ENCODE peak calls at places on chromosomes 11 and 22, in seven cellular contexts. X is right lobe of liver, K is tibial nerve, A is PC-3, T is ascending aorta, M is keratinocyte, P is SK-N-SH. F is an unnamed sample.
A peak's percentile ranks its signal among the peaks of the same experiment; 100 is the strongest.

GRCh38 chr11:101510608-101511007 is 73.2 kb downstream of the TRPC6 start:
- DNase-seq in T (no peak), K (no peak), P (no peak), M (no peak), X (no peak), A (no peak), F (no peak)

GRCh38 chr11:110435780-110436717 is 6.3 kb downstream of the FDX1 start:
- DNase-seq in X (no peak), M (no peak), A (no peak), K (no peak), T (no peak), P (no peak), F (no peak)

GRCh38 chr11:133386262-133386661 is 146.0 kb downstream of the OPCML start:
- DNase-seq in M (no peak), T (no peak), A (no peak), P (peak; percentile 56), K (no peak), X (no peak), F (no peak)

GRCh38 chr22:39349967-39350802 is at the start of gene SYNGR1:
- DNase-seq in T (no peak), M (no peak), K (no peak), P (peak; percentile 69), A (no peak), X (no peak), F (no peak)

GRCh38 chr22:45290410-45290936 is 5.7 kb downstream of the UPK3A start:
- DNase-seq in T (no peak), A (peak; percentile 64), X (no peak), M (no peak), K (no peak), P (no peak), F (no peak)

GRCh38 chr11:117815262-117815803 is 9.2 kb downstream of the FXYD2 start:
- DNase-seq in M (no peak), K (peak; percentile 22), T (peak; percentile 79), A (no peak), P (no peak), X (peak; percentile 67), F (peak; percentile 44)

GRCh38 chr22:22040472-22040871 is 57.9 kb upstream of the TOP3B start:
- DNase-seq in K (no peak), M (no peak), X (no peak), A (no peak), T (no peak), P (no peak), F (no peak)

GRCh38 chr11:77140231-77140959 is 12.3 kb downstream of the MYO7A start:
- DNase-seq in A (no peak), X (peak; percentile 49), K (no peak), T (no peak), M (no peak), P (peak; percentile 75), F (no peak)

GRCh38 chr22:29302681-29303465 is 3.6 kb upstream of the GAS2L1 start:
- DNase-seq in M (no peak), A (no peak), K (no peak), P (peak; percentile 43), T (no peak), X (peak; percentile 81), F (no peak)

GRCh38 chr22:41123151-41123550 is 30.8 kb downstream of the EP300 start:
- DNase-seq in A (no peak), M (no peak), T (no peak), P (no peak), X (no peak), K (no peak), F (no peak)

GRCh38 chr11:85483861-85484260 is 143.3 kb downstream of the DLG2 start:
- DNase-seq in X (no peak), K (no peak), M (no peak), P (no peak), A (no peak), T (no peak), F (no peak)

GRCh38 chr11:27088353-27088752 is 47.7 kb downstream of the BBOX1 start:
- DNase-seq in X (no peak), P (no peak), K (no peak), A (no peak), M (no peak), T (no peak), F (no peak)

GRCh38 chr22:32796865-32797573 is 4.5 kb upstream of the TIMP3 start:
- DNase-seq in K (peak; percentile 83), X (peak; percentile 82), M (no peak), P (peak; percentile 76), T (peak; percentile 81), A (peak; percentile 22), F (peak; percentile 24)

GRCh38 chr11:11336664-11337063 is 16.4 kb downstream of the CSNK2A3 start:
- DNase-seq in A (no peak), T (no peak), P (no peak), K (no peak), X (no peak), M (no peak), F (no peak)

GRCh38 chr22:29797351-29797750 is 30.2 kb downstream of the UQCR10 start:
- DNase-seq in P (no peak), X (no peak), K (no peak), A (no peak), M (no peak), T (no peak), F (no peak)

GRCh38 chr11:112499908-112500204 is 239.2 kb upstream of the PLET1 start:
- DNase-seq in X (no peak), K (no peak), A (no peak), T (no peak), M (no peak), P (no peak), F (no peak)

DNA sequence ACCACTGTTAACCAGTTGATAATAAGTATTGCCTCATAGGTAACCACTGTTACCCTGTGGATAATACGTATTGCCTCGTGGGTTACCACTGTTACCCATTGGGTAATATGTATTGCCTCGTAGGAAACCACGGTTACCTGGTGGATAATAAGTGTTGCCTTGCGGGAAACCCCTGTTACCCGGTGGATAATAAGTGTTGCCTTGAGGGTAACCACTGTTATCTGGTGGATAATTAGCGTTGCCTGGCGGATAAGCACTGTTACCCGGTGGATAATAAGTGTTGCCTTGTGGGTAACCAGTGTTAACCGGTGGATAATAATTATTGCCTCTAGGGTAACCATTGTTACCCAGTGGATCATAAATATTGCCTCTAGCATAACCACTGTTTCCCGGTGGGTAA is 27.3 kb upstream of the NXPE4 start:
- DNase-seq in M (no peak), T (no peak), P (no peak), A (no peak), X (no peak), K (no peak), F (no peak)
- H3K9me3 ChIP-seq in M (peaks cover 1% of the 10 kb centered on the region), T (peaks cover 7% of the 10 kb centered on the region), P (no peaks in the 10 kb centered on the region), A (peaks cover 45% of the 10 kb centered on the region), X (no peaks in the 10 kb centered on the region), K (peaks cover 38% of the 10 kb centered on the region), F (peaks cover 4% of the 10 kb centered on the region)

GRCh38 chr11:134386945-134387344 is 25.1 kb downstream of the B3GAT1 start:
- DNase-seq in T (no peak), M (no peak), X (no peak), K (no peak), A (no peak), P (no peak), F (no peak)
- H3K9me3 ChIP-seq in T (no peaks in the 10 kb centered on the region), M (no peaks in the 10 kb centered on the region), X (no peaks in the 10 kb centered on the region), K (no peaks in the 10 kb centered on the region), A (no peaks in the 10 kb centered on the region), P (no peaks in the 10 kb centered on the region), F (no peaks in the 10 kb centered on the region)

GRCh38 chr22:47335460-47335859 is 573.0 kb downstream of the TBC1D22A start:
- DNase-seq in K (no peak), A (no peak), M (no peak), X (no peak), P (no peak), T (no peak), F (no peak)

GRCh38 chr22:47335958-47336357 is 573.5 kb downstream of the TBC1D22A start:
- DNase-seq in A (no peak), X (no peak), M (no peak), P (no peak), K (no peak), T (no peak), F (no peak)

GRCh38 chr22:47334596-47334995 is 572.1 kb downstream of the TBC1D22A start:
- DNase-seq in T (no peak), X (no peak), K (no peak), M (no peak), A (no peak), P (no peak), F (no peak)

GRCh38 chr22:47333625-47334024 is 571.2 kb downstream of the TBC1D22A start:
- DNase-seq in P (no peak), M (peak; percentile 15), K (no peak), A (peak; percentile 42), T (no peak), X (peak; percentile 59), F (no peak)

DNA sequence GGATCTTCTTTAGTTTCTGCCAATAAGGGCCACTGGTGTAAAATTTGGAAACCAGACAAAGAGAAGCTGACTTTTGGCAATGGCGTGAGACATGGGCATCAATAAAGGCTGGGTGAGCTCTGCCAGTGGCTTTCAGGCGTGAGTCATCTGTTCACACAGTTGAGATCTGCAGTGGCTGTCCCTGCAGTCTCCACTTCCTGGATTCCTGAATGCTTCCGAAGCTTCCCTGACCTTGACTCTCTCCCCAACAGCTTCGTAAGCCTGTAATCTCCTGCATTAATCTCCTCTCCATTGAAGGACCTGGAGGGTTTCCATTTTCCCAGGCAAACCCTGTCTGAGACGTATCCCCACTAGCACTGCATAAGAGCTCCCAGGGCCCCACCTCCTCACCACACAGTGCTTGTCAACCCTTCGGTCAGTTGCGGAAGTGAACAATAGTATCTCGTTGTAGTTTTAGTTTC is 574.7 kb downstream of the TBC1D22A start:
- DNase-seq in M (no peak), K (no peak), P (no peak), X (no peak), T (no peak), A (peak; percentile 88), F (no peak)
- H3K9me3 ChIP-seq in M (peaks cover 4% of the 10 kb centered on the region), K (peaks cover 21% of the 10 kb centered on the region), P (no peaks in the 10 kb centered on the region), X (no peaks in the 10 kb centered on the region), T (peaks cover 3% of the 10 kb centered on the region), A (no peaks in the 10 kb centered on the region), F (no peaks in the 10 kb centered on the region)

GRCh38 chr11:3367221-3367620 is 11.7 kb downstream of the ZNF195 start:
- DNase-seq in T (no peak), P (no peak), X (no peak), K (no peak), A (no peak), M (no peak), F (no peak)
- H3K9me3 ChIP-seq in T (peaks cover 32% of the 10 kb centered on the region), P (peaks cover 30% of the 10 kb centered on the region), X (no peaks in the 10 kb centered on the region), K (peaks cover 33% of the 10 kb centered on the region), A (peaks cover 27% of the 10 kb centered on the region), M (peaks cover 42% of the 10 kb centered on the region), F (peaks cover 26% of the 10 kb centered on the region)

GRCh38 chr11:1238767-1239595 is 16.1 kb downstream of the MUC5B start:
- DNase-seq in X (peak; percentile 80), A (peak; percentile 33), T (no peak), M (no peak), P (no peak), K (no peak), F (no peak)

GRCh38 chr11:1242289-1242688 is 19.4 kb downstream of the MUC5B start:
- DNase-seq in T (no peak), A (no peak), P (no peak), K (no peak), X (no peak), M (no peak), F (no peak)

GRCh38 chr11:1239596-1240205 is 16.8 kb downstream of the MUC5B start:
- DNase-seq in M (no peak), X (no peak), P (no peak), A (no peak), T (no peak), K (no peak), F (no peak)

GRCh38 chr11:1240771-1241170 is 17.9 kb downstream of the MUC5B start:
- DNase-seq in X (no peak), T (no peak), K (no peak), M (no peak), A (no peak), P (no peak), F (no peak)

GRCh38 chr11:1241706-1242105 is 18.8 kb downstream of the MUC5B start:
- DNase-seq in T (no peak), P (no peak), K (no peak), X (no peak), M (no peak), A (no peak), F (no peak)
- H3K9me3 ChIP-seq in T (no peaks in the 10 kb centered on the region), P (no peaks in the 10 kb centered on the region), K (peaks cover 11% of the 10 kb centered on the region), X (no peaks in the 10 kb centered on the region), M (peaks cover 14% of the 10 kb centered on the region), A (no peaks in the 10 kb centered on the region), F (no peaks in the 10 kb centered on the region)